ENCODE peak calls at places on chromosomes 12 and 14, in six cellular contexts. B, N, K, W, S and R are unnamed samples.
A peak's percentile ranks its signal among the peaks of the same experiment; 100 is the strongest.

GRCh38 chr14:67187826-67188225 is 1.4 kb upstream of the GARIN2 start:
- ATAC-seq in B (peak; percentile 69), N (peak; percentile 81), K (no peak), W (no peak), S (no peak), R (no peak)

GRCh38 chr14:104863923-104864266 is 1.2 kb upstream of the CEP170B start:
- ATAC-seq in B (no peak), N (no peak), K (peak; percentile 18), W (no peak), S (no peak), R (no peak)

GRCh38 chr12:125128806-125129571 is 63.8 kb downstream of the AACS start:
- ATAC-seq in B (no peak), N (no peak), K (no peak), W (no peak), S (no peak), R (no peak)

GRCh38 chr12:112183591-112184021 is 58.2 kb downstream of the TRAFD1 start:
- ATAC-seq in B (no peak), N (no peak), K (peak; percentile 61), W (no peak), S (peak; percentile 64), R (no peak)

GRCh38 chr14:73613046-73613383 is 698 bp downstream of the ACOT6 start:
- ATAC-seq in B (no peak), N (peak; percentile 72), K (peak; percentile 29), W (peak; percentile 55), S (peak; percentile 20), R (peak; percentile 19)

GRCh38 chr12:15180975-15181683 is 40.1 kb downstream of the RERG start:
- ATAC-seq in B (peak; percentile 68), N (no peak), K (no peak), W (no peak), S (no peak), R (peak; percentile 83)

GRCh38 chr12:124554429-124555029 is 12.9 kb downstream of the NCOR2 start:
- ATAC-seq in B (no peak), N (no peak), K (no peak), W (no peak), S (no peak), R (peak; percentile 37)

GRCh38 chr12:109673379-109673778 is 40.2 kb upstream of the FAM222A start:
- ATAC-seq in B (no peak), N (no peak), K (no peak), W (no peak), S (no peak), R (no peak)

GRCh38 chr14:99936738-99937474 is 128.3 kb upstream of the EVL start:
- ATAC-seq in B (peak; percentile 4), N (peak; percentile 58), K (peak; percentile 62), W (peak; percentile 64), S (peak; percentile 90), R (no peak)

GRCh38 chr14:48723841-48724495 is 862.2 kb downstream of the RPS29 start:
- ATAC-seq in B (no peak), N (no peak), K (no peak), W (no peak), S (no peak), R (no peak)

GRCh38 chr12:127060310-127060847 is 1206.6 kb upstream of the TMEM132C start:
- ATAC-seq in B (no peak), N (no peak), K (no peak), W (peak; percentile 77), S (no peak), R (no peak)

GRCh38 chr14:102786758-102787157 is 9.5 kb downstream of the TRAF3 start:
- ATAC-seq in B (no peak), N (peak; percentile 44), K (no peak), W (no peak), S (peak; percentile 67), R (no peak)

GRCh38 chr14:22508150-22508457 is 80.9 kb downstream of the DAD1 start:
- ATAC-seq in B (no peak), N (no peak), K (no peak), W (no peak), S (no peak), R (no peak)

GRCh38 chr14:22508662-22509035 is 80.4 kb downstream of the DAD1 start:
- ATAC-seq in B (no peak), N (no peak), K (no peak), W (no peak), S (no peak), R (no peak)

GRCh38 chr14:22505309-22505708 is 83.7 kb downstream of the DAD1 start:
- ATAC-seq in B (no peak), N (no peak), K (no peak), W (no peak), S (no peak), R (no peak)

GRCh38 chr14:22506778-22507351 is 82.2 kb downstream of the DAD1 start:
- ATAC-seq in B (no peak), N (no peak), K (no peak), W (no peak), S (peak; percentile 4), R (no peak)

DNA sequence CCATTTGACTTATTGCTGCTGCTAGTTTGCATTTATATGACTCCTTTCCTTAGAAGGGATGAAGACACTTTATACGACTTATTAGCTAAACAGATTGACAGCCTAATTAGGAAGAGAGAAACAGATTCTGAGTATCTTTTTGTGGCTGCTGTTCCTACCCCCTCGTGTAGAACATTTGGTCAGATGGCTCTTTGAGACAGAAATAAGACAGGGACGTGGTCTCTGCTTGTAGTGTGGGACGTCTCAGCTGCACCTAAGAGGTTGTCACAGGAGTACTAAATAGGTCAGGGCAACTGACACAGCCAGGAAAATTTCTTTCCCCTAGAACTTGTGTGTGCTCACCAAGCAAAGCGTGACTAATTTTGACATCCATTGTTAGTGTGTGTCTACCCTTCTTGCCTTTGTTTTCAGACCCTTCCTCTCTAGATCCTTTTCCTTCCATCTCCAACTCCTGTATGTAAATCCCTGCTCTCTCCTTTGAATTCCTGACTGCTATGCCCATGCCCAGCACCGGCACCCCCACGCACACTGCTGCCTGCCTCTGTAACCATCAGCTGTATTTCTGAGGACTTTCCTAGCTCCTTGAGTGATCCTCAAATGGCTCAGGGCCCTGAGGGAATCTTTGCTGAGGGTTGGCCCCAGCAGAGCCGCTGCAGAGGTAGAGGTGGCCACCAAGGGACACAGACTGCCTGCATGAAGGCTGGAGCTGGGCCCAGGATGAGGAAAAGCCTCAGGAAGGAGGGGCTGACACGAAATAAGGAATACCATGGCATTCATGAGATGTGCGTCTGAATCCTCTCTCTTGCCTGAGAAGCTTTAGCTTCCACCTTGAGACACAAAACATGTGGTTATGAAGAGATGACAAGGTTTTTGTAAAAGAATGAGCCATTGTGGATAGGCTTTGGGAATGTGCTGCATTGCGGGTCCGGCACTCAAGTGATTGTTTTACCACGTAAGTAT is 83.0 kb downstream of the DAD1 start:
- ATAC-seq in B (no peak), N (no peak), K (no peak), W (no peak), S (peak; percentile 29), R (no peak)
- TF ChIP-seq POLR2AphosphoS5 in B (no peak), N (no peak), K (no peak), W (no peak), S (peak; percentile 86), R (no peak)

GRCh38 chr12:7210642-7211151 is 21.2 kb downstream of the PEX5 start:
- ATAC-seq in B (peak; percentile 59), N (no peak), K (no peak), W (no peak), S (no peak), R (no peak)

GRCh38 chr12:7209958-7210357 is 20.5 kb downstream of the PEX5 start:
- ATAC-seq in B (no peak), N (no peak), K (no peak), W (no peak), S (no peak), R (no peak)

GRCh38 chr12:7207866-7208612 is 18.6 kb downstream of the PEX5 start:
- ATAC-seq in B (no peak), N (no peak), K (no peak), W (no peak), S (no peak), R (no peak)

GRCh38 chr12:7206691-7207090 is 17.2 kb downstream of the PEX5 start:
- ATAC-seq in B (no peak), N (no peak), K (no peak), W (no peak), S (no peak), R (no peak)

DNA sequence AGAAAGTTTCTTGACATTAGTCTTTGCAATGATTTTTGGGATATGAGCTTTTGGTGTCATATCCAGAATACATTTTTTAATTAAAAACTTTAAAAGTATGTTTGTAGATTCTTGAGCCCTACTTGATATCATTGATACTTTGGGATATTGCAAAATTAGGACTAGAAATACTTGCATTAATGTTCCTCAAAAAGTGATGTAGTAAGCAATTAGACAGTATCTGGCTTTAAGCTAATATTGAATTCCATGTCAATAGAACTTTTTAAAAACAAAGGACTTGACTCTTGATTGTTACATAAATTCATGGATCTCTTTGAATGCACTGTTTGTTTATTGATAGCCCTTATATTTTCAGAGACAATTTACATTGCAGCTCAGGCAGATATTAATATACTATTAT is 15.6 kb downstream of the PEX5 start:
- ATAC-seq in B (no peak), N (no peak), K (no peak), W (no peak), S (no peak), R (no peak)
- TF ChIP-seq POLR2AphosphoS5 in B (no peak), N (no peak), K (no peak), W (no peak), S (no peak), R (no peak)

DNA sequence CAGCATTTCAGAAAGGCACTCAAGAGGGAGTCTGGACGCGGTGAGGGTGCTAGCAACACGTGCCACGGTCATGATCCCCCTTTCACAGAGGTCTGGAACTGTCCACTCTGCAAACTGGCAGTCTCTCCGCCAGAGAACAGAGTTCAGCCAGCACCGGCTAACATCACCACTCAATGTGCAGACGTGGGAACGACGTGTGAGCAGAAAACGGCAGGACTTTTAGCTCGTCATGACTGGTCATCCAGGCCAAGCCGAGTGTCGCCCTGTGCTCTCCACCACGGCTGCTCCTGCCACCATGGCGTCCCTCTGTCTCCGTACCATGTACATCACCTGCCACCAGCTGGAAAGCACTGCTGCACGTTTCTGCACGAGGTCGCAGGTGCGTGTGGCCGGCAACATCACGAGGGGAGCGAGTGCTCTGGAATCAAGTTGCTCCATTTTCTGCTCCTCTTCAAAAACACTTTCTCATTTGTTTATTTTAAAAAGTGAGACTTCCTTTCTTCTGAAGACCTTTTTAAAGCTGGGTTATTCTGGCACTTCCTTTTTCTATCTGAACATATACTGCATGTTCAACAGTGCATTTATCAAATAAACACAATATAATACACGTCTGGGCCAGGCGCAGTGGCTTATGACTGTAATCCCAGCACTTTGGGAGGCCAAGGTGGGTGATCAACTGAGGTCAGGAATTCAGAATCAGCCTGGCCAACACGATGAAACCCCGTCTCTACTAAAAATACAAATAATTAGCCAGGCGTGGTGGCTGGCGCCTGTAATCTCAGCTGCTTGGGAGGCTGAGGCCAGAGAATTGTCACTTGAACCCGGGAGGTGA is 28.0 kb downstream of the SLC15A4 start:
- ATAC-seq in B (no peak), N (no peak), K (no peak), W (no peak), S (no peak), R (no peak)
- TF ChIP-seq POLR2AphosphoS5 in B (no peak), N (no peak), K (no peak), W (no peak), S (peak; percentile 71), R (no peak)

DNA sequence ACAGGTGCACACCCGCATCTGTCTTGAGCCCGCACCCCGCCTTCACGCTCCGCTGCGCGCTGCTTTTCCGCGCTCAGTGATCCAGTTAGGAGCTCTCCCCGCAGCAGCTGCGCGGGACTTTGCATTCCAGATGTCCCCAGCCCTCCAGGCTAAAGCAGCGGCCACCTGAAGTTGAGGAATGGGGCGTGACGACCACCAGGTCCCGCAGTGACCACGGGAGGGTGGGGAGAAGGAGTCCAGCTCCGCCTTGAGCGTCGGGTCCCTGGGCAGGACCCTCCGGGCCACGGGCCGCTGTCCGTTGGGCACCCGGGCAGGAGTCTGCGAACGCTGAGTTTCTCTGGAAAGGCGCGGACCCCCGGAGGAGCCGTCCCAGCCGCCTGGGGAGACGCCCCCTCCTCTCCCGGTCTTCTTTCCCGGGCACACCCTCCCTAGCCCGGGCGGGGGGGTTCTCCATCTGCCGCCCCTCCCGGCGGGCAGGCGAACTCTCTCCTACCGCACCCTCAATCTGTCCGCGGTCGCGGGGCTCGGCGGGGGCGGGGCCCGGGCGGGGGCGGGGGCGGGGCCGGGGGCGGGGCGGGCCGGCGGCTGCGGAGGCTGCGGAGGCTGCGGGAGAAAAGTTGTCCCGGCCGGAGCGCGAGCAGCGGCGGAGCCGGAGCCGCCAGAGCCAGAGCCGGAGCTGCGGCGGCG is at the start of gene TMEM132C:
- ATAC-seq in B (no peak), N (no peak), K (no peak), W (no peak), S (no peak), R (peak; percentile 29)
- TF ChIP-seq POLR2AphosphoS5 in B (no peak), N (no peak), K (no peak), W (no peak), S (no peak), R (no peak)